ENCODE peak calls at places on chromosomes 7 and 10, in seven cellular contexts. X is NT2/D1, D is GM12878, P is H1, I is K562, O is HepG2, U is SK-N-SH. Q is an unnamed sample.

GRCh38 chr7:45153238-45153637 is 4.4 kb upstream of the RAMP3 start:
- DNase-seq in X (no peak), D (no peak), P (no peak), I (peak; percentile 48), O (no peak), U (no peak), Q (no peak)

GRCh38 chr7:45163692-45164052 is 6.1 kb downstream of the RAMP3 start:
- DNase-seq in X (no peak), D (no peak), P (no peak), I (no peak), O (no peak), U (no peak), Q (no peak)

GRCh38 chr10:133372507-133372906 is 647 bp downstream of the ECHS1 start:
- DNase-seq in X (no peak), D (no peak), P (no peak), I (peak; percentile 56), O (no peak), U (peak; percentile 54), Q (no peak)

GRCh38 chr7:2635810-2636701 is 4.3 kb downstream of the TTYH3 start:
- DNase-seq in X (no peak), D (no peak), P (no peak), I (no peak), O (peak; percentile 78), U (no peak), Q (no peak)

GRCh38 chr7:124992881-124993562 is 63.4 kb upstream of the POT1 start:
- DNase-seq in X (no peak), D (no peak), P (no peak), I (peak; percentile 27), O (no peak), U (no peak), Q (no peak)

GRCh38 chr10:114868801-114869200 is 47.2 kb downstream of the FHIP2A start:
- DNase-seq in X (no peak), D (no peak), P (no peak), I (no peak), O (no peak), U (no peak), Q (no peak)

GRCh38 chr10:113320213-113320612 is 232.6 kb upstream of the HABP2 start:
- DNase-seq in X (no peak), D (no peak), P (no peak), I (no peak), O (no peak), U (no peak), Q (no peak)

GRCh38 chr10:78864761-78865517 is 203.8 kb upstream of the ZMIZ1 start:
- DNase-seq in X (no peak), D (no peak), P (no peak), I (no peak), O (no peak), U (no peak), Q (no peak)

GRCh38 chr7:47143344-47143743 is 438.6 kb downstream of the TNS3 start:
- DNase-seq in X (no peak), D (no peak), P (no peak), I (no peak), O (no peak), U (no peak), Q (no peak)

DNA sequence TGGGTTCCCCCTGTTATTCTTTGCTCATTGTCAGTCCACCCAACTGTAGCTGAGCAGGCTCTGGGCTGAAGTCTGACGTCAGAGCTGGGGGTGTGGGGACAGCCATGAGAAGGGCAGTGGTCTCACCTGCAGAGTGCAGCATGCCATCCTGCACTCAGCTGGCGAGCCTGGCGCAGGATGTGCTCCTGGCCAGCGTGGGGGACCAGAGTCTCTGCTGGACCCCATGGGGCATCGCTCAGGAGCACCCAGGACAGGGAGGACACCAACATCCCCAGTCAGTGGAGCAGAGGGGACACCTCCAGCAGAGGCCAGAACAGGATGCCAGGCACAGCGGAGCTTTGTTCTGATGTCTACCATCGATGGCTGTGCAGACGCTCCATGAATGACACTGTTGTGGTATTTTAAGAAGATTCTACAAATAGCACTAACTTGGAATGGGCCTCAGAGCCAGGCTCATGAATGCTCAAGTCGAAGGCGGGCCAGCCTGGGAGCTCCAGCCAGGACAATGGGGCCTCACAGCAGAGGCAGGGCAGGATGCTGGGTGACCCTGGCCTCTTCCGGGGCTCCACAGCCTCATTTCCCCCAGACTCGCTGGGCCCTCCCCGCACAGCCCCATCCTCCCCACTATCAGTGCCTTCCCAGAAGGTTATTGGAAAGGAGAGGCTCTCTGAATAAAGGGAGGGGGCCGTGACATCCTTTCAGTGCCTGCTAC is 95.7 kb downstream of the ARHGAP22 start:
- DNase-seq in X (no peak), D (no peak), P (no peak), I (no peak), O (no peak), U (no peak), Q (no peak)
- TF ChIP-seq YY1 in X (no peak), D (no peak), P (no peak), I (no peak), O (no peak), U (no peak), Q (no peak)

GRCh38 chr10:17201165-17202013 is at the start of gene TRDMT1:
- DNase-seq in X (peak; percentile 71), D (no peak), P (peak; percentile 71), I (peak; percentile 86), O (peak; percentile 67), U (peak; percentile 90), Q (peak; percentile 69)
- TF ChIP-seq YY1 in X (peak; percentile 8), D (peak; percentile 87), P (peak; percentile 69), I (peak; percentile 81), O (peak; percentile 76), U (no peak), Q (peak; percentile 73)

GRCh38 chr10:110169586-110169985 is 37.8 kb upstream of the MXI1 start:
- DNase-seq in X (no peak), D (no peak), P (no peak), I (no peak), O (no peak), U (no peak), Q (no peak)

GRCh38 chr10:110168601-110169481 is 38.6 kb upstream of the MXI1 start:
- DNase-seq in X (peak; percentile 55), D (no peak), P (peak; percentile 47), I (no peak), O (peak; percentile 50), U (no peak), Q (no peak)

GRCh38 chr10:110172155-110172554 is 35.2 kb upstream of the MXI1 start:
- DNase-seq in X (no peak), D (no peak), P (no peak), I (no peak), O (no peak), U (no peak), Q (no peak)

GRCh38 chr10:110170142-110170887 is 37.1 kb upstream of the MXI1 start:
- DNase-seq in X (no peak), D (no peak), P (no peak), I (no peak), O (no peak), U (no peak), Q (no peak)

GRCh38 chr10:110171032-110171431 is 36.4 kb upstream of the MXI1 start:
- DNase-seq in X (no peak), D (no peak), P (no peak), I (no peak), O (no peak), U (no peak), Q (no peak)
- TF ChIP-seq YY1 in X (no peak), D (no peak), P (no peak), I (no peak), O (no peak), U (no peak), Q (no peak)

GRCh38 chr10:60951272-60951724 is 7.3 kb upstream of the RHOBTB1 start:
- DNase-seq in X (no peak), D (no peak), P (no peak), I (no peak), O (no peak), U (no peak), Q (no peak)
- TF ChIP-seq YY1 in X (no peak), D (no peak), P (no peak), I (no peak), O (no peak), U (no peak), Q (no peak)

GRCh38 chr7:131029002-131029401 is 295.0 kb upstream of the KLF14 start:
- DNase-seq in X (no peak), D (no peak), P (no peak), I (no peak), O (no peak), U (no peak), Q (no peak)

GRCh38 chr7:131028293-131028692 is 294.3 kb upstream of the KLF14 start:
- DNase-seq in X (no peak), D (no peak), P (no peak), I (no peak), O (no peak), U (no peak), Q (no peak)

GRCh38 chr7:131031100-131031868 is 296.4 kb upstream of the MKLN1 start:
- DNase-seq in X (no peak), D (peak; percentile 95), P (no peak), I (no peak), O (no peak), U (no peak), Q (no peak)

GRCh38 chr7:131026297-131027003 is 292.4 kb upstream of the KLF14 start:
- DNase-seq in X (no peak), D (no peak), P (no peak), I (no peak), O (no peak), U (no peak), Q (no peak)

GRCh38 chr7:131027287-131027773 is 293.3 kb upstream of the KLF14 start:
- DNase-seq in X (no peak), D (no peak), P (no peak), I (peak; percentile 40), O (no peak), U (peak; percentile 65), Q (no peak)
- TF ChIP-seq YY1 in X (no peak), D (no peak), P (no peak), I (no peak), O (no peak), U (no peak), Q (no peak)

DNA sequence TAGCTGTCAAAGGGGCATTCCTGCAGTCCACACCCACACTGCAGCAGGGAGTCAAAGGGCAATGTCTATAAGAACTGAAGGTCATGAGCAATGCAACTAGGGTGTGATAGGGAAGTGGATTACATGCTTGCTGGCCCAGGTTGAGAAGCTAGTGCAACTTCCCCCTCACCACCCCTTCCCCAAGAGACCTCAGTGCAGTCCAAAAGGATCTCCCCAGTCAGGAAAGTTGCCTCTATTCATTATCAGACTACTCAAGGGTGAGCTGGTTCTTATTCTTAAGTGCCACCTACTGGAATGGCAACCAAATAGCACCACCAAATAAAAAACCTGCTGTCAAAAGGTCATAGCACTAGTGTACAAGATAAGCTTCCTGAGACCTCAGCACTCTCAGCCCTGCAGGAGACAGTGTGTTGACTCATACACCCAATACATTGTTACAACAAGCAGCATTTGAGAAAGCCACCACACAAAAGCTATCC is 28.2 kb downstream of the MTERF1 start:
- DNase-seq in X (peak; percentile 23), D (no peak), P (no peak), I (no peak), O (peak; percentile 41), U (no peak), Q (no peak)
- TF ChIP-seq YY1 in X (no peak), D (no peak), P (no peak), I (no peak), O (no peak), U (no peak), Q (no peak)

Q was measured in HCT116.